ENCODE peak calls at places on chromosomes 7 and 10, in ten cellular contexts. I is CD4-positive, CD25-positive, alpha-beta regulatory T cell; F is fibroblast of pulmonary artery; J is esophagus squamous epithelium; T is BJ; L is tibial nerve; R is GM23248; W is body of pancreas; Z is skeletal muscle cell; Y is left ventricle myocardium inferior. A is an unnamed sample.

GRCh38 chr10:78741541-78741940 is 327.2 kb upstream of the ZMIZ1 start:
- DNase-seq in I (no peak), F (peak; percentile 51), J (no peak), T (no peak), L (peak; percentile 65), R (no peak), W (peak; percentile 55), Z (peak; percentile 59), Y (no peak), A (no peak)

GRCh38 chr7:157613575-157614322 is 276.9 kb downstream of the DNAJB6 start:
- DNase-seq in I (no peak), F (no peak), J (no peak), T (no peak), L (no peak), R (no peak), W (no peak), Z (no peak), Y (no peak), A (no peak)

GRCh38 chr10:86598151-86598550 is 56.2 kb upstream of the OPN4 start:
- DNase-seq in I (no peak), F (no peak), J (no peak), T (no peak), L (no peak), R (peak; percentile 49), W (no peak), Z (no peak), Y (no peak), A (no peak)

GRCh38 chr7:151696738-151697514 is 177.2 kb upstream of the RHEB start:
- DNase-seq in I (no peak), F (no peak), J (no peak), T (no peak), L (no peak), R (no peak), W (peak; percentile 38), Z (no peak), Y (peak; percentile 16), A (no peak)

GRCh38 chr7:117312593-117312992 is 10.3 kb downstream of the WNT2 start:
- DNase-seq in I (no peak), F (peak; percentile 23), J (no peak), T (no peak), L (no peak), R (peak; percentile 34), W (no peak), Z (no peak), Y (no peak), A (no peak)

GRCh38 chr7:12570148-12570528 is 382 bp upstream of the SCIN start:
- DNase-seq in I (no peak), F (peak; percentile 10), J (no peak), T (no peak), L (no peak), R (peak; percentile 54), W (peak; percentile 49), Z (no peak), Y (no peak), A (peak; percentile 49)

GRCh38 chr7:699260-700170 is 27.0 kb upstream of the DNAAF5 start:
- DNase-seq in I (no peak), F (peak; percentile 55), J (no peak), T (no peak), L (no peak), R (no peak), W (no peak), Z (no peak), Y (no peak), A (no peak)

GRCh38 chr7:6590645-6591110 is 857 bp downstream of the INTS15 start:
- DNase-seq in I (no peak), F (peak; percentile 23), J (no peak), T (no peak), L (no peak), R (no peak), W (no peak), Z (no peak), Y (no peak), A (no peak)

GRCh38 chr7:66629222-66629658 is 559 bp downstream of the KCTD7 start:
- DNase-seq in I (no peak), F (no peak), J (no peak), T (no peak), L (peak; percentile 35), R (peak; percentile 40), W (no peak), Z (no peak), Y (no peak), A (no peak)

GRCh38 chr7:13713092-13713491 is 276.4 kb downstream of the ETV1 start:
- DNase-seq in I (no peak), F (no peak), J (no peak), T (no peak), L (no peak), R (no peak), W (no peak), Z (no peak), Y (no peak), A (no peak)

GRCh38 chr7:93054975-93055374 is 62.8 kb downstream of the SAMD9 start:
- DNase-seq in I (no peak), F (no peak), J (no peak), T (no peak), L (no peak), R (no peak), W (no peak), Z (no peak), Y (no peak), A (no peak)

GRCh38 chr10:111756541-111757061 is 427.0 kb downstream of the GPAM start:
- DNase-seq in I (no peak), F (no peak), J (no peak), T (no peak), L (peak; percentile 51), R (peak; percentile 82), W (peak; percentile 57), Z (peak; percentile 4), Y (peak; percentile 15), A (peak; percentile 69)

GRCh38 chr10:95496246-95496911 is 64.8 kb downstream of the SORBS1 start:
- DNase-seq in I (no peak), F (no peak), J (no peak), T (no peak), L (no peak), R (peak; percentile 42), W (no peak), Z (no peak), Y (no peak), A (no peak)

GRCh38 chr7:134444961-134445315 is 14.0 kb downstream of the AKR1B1 start:
- DNase-seq in I (no peak), F (no peak), J (no peak), T (no peak), L (no peak), R (no peak), W (no peak), Z (no peak), Y (no peak), A (no peak)

GRCh38 chr10:122192142-122192541 is 79.0 kb upstream of the BTBD16 start:
- DNase-seq in I (no peak), F (no peak), J (no peak), T (no peak), L (no peak), R (no peak), W (no peak), Z (no peak), Y (no peak), A (no peak)
- H3K4me3 ChIP-seq in I (no peak overlapping the region), F (no peak overlapping the region), J (no peak overlapping the region), T (no peak overlapping the region), L (peak overlapping the region; percentile 19), R (no peak overlapping the region), W (no peak overlapping the region), Z (no peak overlapping the region), Y (peak overlapping the region; percentile 6), A (no peak overlapping the region)

GRCh38 chr7:148337566-148337965 is 253.0 kb upstream of the C7orf33 start:
- DNase-seq in I (no peak), F (no peak), J (no peak), T (no peak), L (no peak), R (no peak), W (no peak), Z (no peak), Y (no peak), A (no peak)
- H3K4me3 ChIP-seq in I (no peak overlapping the region), F (no peak overlapping the region), J (no peak overlapping the region), T (no peak overlapping the region), L (no peak overlapping the region), R (no peak overlapping the region), W (no peak overlapping the region), Z (no peak overlapping the region), Y (no peak overlapping the region), A (no peak overlapping the region)

GRCh38 chr10:68562666-68563522 is 2.8 kb downstream of the TET1 start:
- DNase-seq in I (no peak), F (peak; percentile 56), J (no peak), T (no peak), L (peak; percentile 17), R (peak; percentile 67), W (no peak), Z (no peak), Y (no peak), A (peak; percentile 86)

GRCh38 chr10:68559872-68560200 is 301 bp upstream of the TET1 start:
- DNase-seq in I (no peak), F (no peak), J (no peak), T (no peak), L (peak; percentile 22), R (peak; percentile 54), W (no peak), Z (no peak), Y (no peak), A (no peak)

GRCh38 chr10:68560201-68560915 is at the start of gene TET1:
- DNase-seq in I (no peak), F (peak; percentile 61), J (no peak), T (no peak), L (peak; percentile 45), R (peak; percentile 57), W (peak; percentile 66), Z (no peak), Y (peak; percentile 50), A (peak; percentile 80)

GRCh38 chr10:68560916-68561691 is 967 bp downstream of the TET1 start:
- DNase-seq in I (no peak), F (no peak), J (no peak), T (no peak), L (peak; percentile 7), R (peak; percentile 54), W (peak; percentile 19), Z (no peak), Y (peak; percentile 25), A (peak; percentile 69)

DNA sequence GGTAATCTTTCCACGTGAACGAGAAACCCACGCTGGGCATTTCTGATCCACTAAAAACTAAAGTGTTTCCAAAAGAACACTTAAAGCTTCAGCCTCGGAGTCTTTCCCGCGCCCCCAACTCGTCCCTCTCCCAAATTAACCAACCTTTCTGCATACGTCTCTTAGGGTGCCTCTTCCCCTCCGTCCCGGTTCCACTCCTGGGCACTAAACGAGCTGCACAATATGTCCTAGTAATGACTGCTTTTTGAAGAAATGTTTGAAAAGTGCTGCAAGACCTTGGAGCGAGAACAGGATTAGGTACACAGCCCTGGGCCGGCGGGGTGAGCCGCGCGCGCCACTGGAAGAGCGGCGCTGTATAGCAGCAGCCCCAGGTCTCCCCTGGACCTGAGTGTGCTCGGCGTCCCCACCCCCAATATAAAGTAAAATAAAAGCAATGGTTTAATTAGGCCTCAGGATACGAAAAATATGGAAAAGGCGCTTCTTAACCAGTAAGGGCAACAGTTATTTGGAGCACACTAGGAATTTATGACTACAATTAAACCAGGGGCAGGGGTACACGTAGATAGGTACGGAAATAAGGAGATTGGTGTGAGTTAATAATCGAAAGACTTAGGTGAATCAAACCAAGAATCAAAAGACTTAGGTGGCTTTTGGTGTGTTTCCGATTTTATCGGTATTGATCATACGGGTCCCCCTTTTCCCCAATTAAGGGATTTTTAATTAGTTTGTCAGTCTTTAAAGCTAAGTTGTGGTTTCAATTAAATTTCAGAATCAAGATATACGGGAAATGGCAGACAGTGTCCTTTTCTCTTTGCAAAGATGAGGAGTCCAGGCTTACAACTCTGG is 1.9 kb downstream of the TET1 start:
- DNase-seq in I (no peak), F (peak; percentile 24), J (no peak), T (no peak), L (peak; percentile 10), R (peak; percentile 54), W (peak; percentile 12), Z (no peak), Y (no peak), A (peak; percentile 53)
- H3K4me3 ChIP-seq in I (peak overlapping the region; percentile 43), F (peak overlapping the region; percentile 72), J (peak overlapping the region; percentile 78), T (peak overlapping the region; percentile 77), L (peak overlapping the region; percentile 95), R (peak overlapping the region; percentile 75), W (no peak overlapping the region), Z (peak overlapping the region; percentile 86), Y (peak overlapping the region; percentile 73), A (peak overlapping the region; percentile 98)

GRCh38 chr10:132685921-132686680 is 99.8 kb downstream of the NKX6-2 start:
- DNase-seq in I (no peak), F (no peak), J (no peak), T (no peak), L (no peak), R (no peak), W (peak; percentile 46), Z (no peak), Y (peak; percentile 8), A (no peak)
- H3K4me3 ChIP-seq in I (no peak overlapping the region), F (no peak overlapping the region), J (no peak overlapping the region), T (no peak overlapping the region), L (no peak overlapping the region), R (no peak overlapping the region), W (no peak overlapping the region), Z (no peak overlapping the region), Y (no peak overlapping the region), A (no peak overlapping the region)

A was measured in HAP-1.